ENCODE peak calls at places on chromosomes 7 and 10, in four cellular contexts. H, T, G and X are unnamed samples.

GRCh38 chr7:24573554-24574338 is 494 bp downstream of the PALS2 start:
- DNase-seq in H (peak; percentile 31), T (peak; percentile 67), G (peak; percentile 15), X (peak; percentile 18)

GRCh38 chr7:414681-415560 is 104.7 kb downstream of the PDGFA start:
- DNase-seq in H (no peak), T (no peak), G (no peak), X (no peak)

GRCh38 chr7:21923663-21924062 is 22.0 kb downstream of the CDCA7L start:
- DNase-seq in H (no peak), T (no peak), G (no peak), X (no peak)

GRCh38 chr7:28549998-28550397 is 137.7 kb downstream of the CREB5 start:
- DNase-seq in H (no peak), T (no peak), G (no peak), X (no peak)

GRCh38 chr10:4057725-4058513 is 272.9 kb upstream of the KLF6 start:
- DNase-seq in H (peak; percentile 19), T (no peak), G (no peak), X (no peak)

GRCh38 chr10:129645487-129645886 is 178.4 kb downstream of the MGMT start:
- DNase-seq in H (no peak), T (no peak), G (no peak), X (no peak)

GRCh38 chr7:150955519-150956394 is 22.4 kb downstream of the KCNH2 start:
- DNase-seq in H (no peak), T (no peak), G (no peak), X (no peak)

GRCh38 chr10:92822964-92823363 is 25.4 kb upstream of the EXOC6 start:
- DNase-seq in H (no peak), T (no peak), G (no peak), X (peak; percentile 40)

GRCh38 chr10:51176976-51177690 is 102.8 kb downstream of the PRKG1 start:
- DNase-seq in H (no peak), T (no peak), G (no peak), X (no peak)

GRCh38 chr7:29288534-29289091 is 94.0 kb downstream of the CHN2 start:
- DNase-seq in H (no peak), T (no peak), G (no peak), X (no peak)

GRCh38 chr10:71433116-71433982 is 36.6 kb downstream of the CDH23 start:
- DNase-seq in H (no peak), T (peak; percentile 22), G (no peak), X (no peak)

GRCh38 chr10:117461766-117462423 is 80.7 kb upstream of the EMX2 start:
- DNase-seq in H (peak; percentile 62), T (peak; percentile 70), G (no peak), X (no peak)

GRCh38 chr7:74038194-74038961 is 10.4 kb downstream of the ELN start:
- DNase-seq in H (no peak), T (no peak), G (no peak), X (no peak)

GRCh38 chr7:41969713-41970112 is 266.8 kb upstream of the INHBA start:
- DNase-seq in H (no peak), T (no peak), G (no peak), X (no peak)

GRCh38 chr7:130276796-130277762 is 10.4 kb downstream of the CPA2 start:
- DNase-seq in H (no peak), T (no peak), G (no peak), X (no peak)

GRCh38 chr7:87057210-87057609 is 2.2 kb downstream of the ELAPOR2 start:
- DNase-seq in H (no peak), T (no peak), G (no peak), X (no peak)

GRCh38 chr7:1331576-1332467 is 99.2 kb downstream of the UNCX start:
- DNase-seq in H (no peak), T (no peak), G (no peak), X (no peak)

GRCh38 chr7:50671397-50671796 is 106.2 kb upstream of the DDC start:
- DNase-seq in H (no peak), T (no peak), G (no peak), X (no peak)

GRCh38 chr7:109246330-109247077 is 676.8 kb downstream of the DNAJB9 start:
- DNase-seq in H (no peak), T (no peak), G (no peak), X (no peak)

GRCh38 chr7:131633342-131633843 is 77.0 kb upstream of the PODXL start:
- DNase-seq in H (peak; percentile 51), T (no peak), G (no peak), X (no peak)

GRCh38 chr10:43265799-43266721 is 805 bp downstream of the RASGEF1A start:
- DNase-seq in H (peak; percentile 96), T (peak; percentile 58), G (no peak), X (peak; percentile 39)

GRCh38 chr7:151432658-151433521 is 7.1 kb downstream of the CRYGN start:
- DNase-seq in H (peak; percentile 49), T (no peak), G (no peak), X (peak; percentile 45)

GRCh38 chr7:68858497-68858896 is 739.8 kb upstream of the AUTS2 start:
- DNase-seq in H (no peak), T (no peak), G (no peak), X (no peak)

GRCh38 chr10:28858641-28859040 is 181.3 kb downstream of the BAMBI start:
- DNase-seq in H (no peak), T (no peak), G (no peak), X (no peak)

GRCh38 chr10:48940958-48941357 is 1.3 kb upstream of the LRRC18 start:
- DNase-seq in H (no peak), T (no peak), G (no peak), X (no peak)

GRCh38 chr7:133629696-133630095 is 376.8 kb downstream of the EXOC4 start:
- DNase-seq in H (no peak), T (no peak), G (no peak), X (no peak)

GRCh38 chr10:22682237-22683192 is 31.9 kb downstream of the PIP4K2A start:
- DNase-seq in H (peak; percentile 24), T (peak; percentile 80), G (no peak), X (peak; percentile 31)

GRCh38 chr7:74627699-74628411 is 29.7 kb upstream of the GTF2I start:
- DNase-seq in H (no peak), T (peak; percentile 65), G (no peak), X (no peak)

DNA sequence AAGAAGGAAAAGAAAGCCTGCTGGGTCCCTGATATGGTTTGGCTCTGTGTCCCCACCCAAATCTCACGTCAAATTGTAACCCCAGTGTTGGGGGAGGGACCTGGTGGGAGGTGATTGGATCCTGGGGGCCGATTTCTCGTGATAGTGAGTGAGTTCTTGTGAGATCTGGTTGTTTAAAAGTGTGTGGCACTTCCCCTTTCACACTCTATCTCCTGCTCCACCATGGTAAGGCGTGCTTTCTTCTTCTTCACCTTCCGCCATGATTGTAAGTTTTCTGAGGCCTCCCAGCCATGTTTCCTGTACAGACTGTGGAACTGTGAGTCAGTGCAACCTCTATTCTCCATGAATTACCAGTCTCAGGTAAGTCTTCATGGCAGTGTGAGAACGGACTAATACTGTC is 42.6 kb downstream of the INPP5A start:
- DNase-seq in H (no peak), T (no peak), G (no peak), X (no peak)
- H3K4me1 ChIP-seq in H (peaks cover 20% of the 10 kb centered on the region), T (peaks cover 40% of the 10 kb centered on the region), G (no peaks in the 10 kb centered on the region), X (peaks cover 3% of the 10 kb centered on the region)

DNA sequence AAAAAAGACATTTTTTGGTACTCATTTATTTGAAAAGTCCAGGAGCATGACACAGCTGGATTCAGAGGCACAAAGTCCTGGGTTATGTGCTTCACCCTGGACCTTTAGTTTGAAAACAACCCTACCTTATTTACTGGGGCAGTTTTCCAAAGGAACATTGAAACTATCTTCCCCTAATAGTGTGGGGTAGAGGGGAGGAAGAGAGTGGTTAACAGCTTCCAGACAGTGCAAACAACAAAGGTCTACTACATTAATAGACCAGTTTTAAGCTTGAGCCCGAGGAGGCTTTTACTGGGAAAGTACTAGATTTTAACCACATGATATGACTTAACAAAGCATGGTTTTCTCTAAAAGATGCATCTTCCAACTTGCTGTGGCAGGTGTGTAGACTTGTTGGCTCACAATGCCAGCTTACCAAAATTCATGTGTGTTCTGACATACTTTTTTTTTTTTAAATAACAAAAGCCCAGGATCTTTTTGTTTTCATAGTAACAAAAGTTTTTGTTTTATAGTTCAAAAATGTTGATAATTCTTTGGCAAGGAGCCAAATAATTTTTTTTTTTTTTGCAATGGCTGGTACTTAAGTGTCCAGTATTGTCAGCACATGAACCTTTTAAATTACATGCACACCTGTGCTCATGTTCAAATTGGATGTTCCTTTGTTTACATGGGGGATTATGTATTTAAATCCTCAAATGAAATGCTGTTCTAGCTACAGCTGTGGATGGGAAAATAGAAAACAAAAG is 1.8 kb downstream of the GSTO1 start:
- DNase-seq in H (no peak), T (no peak), G (no peak), X (no peak)
- H3K4me3 ChIP-seq in H (peak overlapping the region; percentile 99), T (peak overlapping the region; percentile 81), G (no peak overlapping the region), X (peak overlapping the region; percentile 98)

DNA sequence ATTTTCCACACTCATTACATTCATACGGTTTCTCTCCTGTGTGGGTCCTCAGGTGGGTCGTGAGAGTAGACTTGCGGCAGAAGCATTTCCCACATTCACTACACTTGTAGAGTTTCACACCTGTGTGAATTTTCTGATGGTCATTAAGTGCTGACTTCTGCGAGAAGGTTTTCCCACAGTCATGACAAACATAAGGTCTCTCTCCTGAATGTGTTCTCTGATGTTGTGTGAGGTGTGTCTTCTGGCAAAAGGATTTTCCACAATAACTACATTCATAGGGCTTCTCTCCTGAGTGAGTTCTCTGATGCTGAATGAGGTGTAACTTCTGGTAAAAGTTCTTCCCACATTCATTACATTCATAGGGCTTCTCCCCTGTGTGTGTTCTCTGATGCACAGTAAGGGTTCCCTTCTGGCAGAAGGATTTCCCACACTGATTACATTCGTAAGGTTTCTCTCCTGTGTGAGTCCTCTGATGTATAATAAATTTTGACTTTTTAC is 15.1 kb downstream of the ZNF12 start:
- DNase-seq in H (no peak), T (no peak), G (no peak), X (no peak)
- H3K9me3 ChIP-seq in H (peaks cover 100% of the 10 kb centered on the region), T (peaks cover 98% of the 10 kb centered on the region), G (peaks cover 17% of the 10 kb centered on the region), X (peaks cover 100% of the 10 kb centered on the region)

GRCh38 chr10:87918254-87918859 is 54.9 kb downstream of the PTEN start:
- DNase-seq in H (no peak), T (no peak), G (no peak), X (no peak)
- H3K4me1 ChIP-seq in H (peaks cover 17% of the 10 kb centered on the region), T (peaks cover 19% of the 10 kb centered on the region), G (no peaks in the 10 kb centered on the region), X (peaks cover 41% of the 10 kb centered on the region)

GRCh38 chr10:104340099-104340594 is 1.9 kb upstream of the ITPRIP start:
- DNase-seq in H (no peak), T (no peak), G (no peak), X (no peak)
- H3K4me3 ChIP-seq in H (no peak overlapping the region), T (no peak overlapping the region), G (no peak overlapping the region), X (no peak overlapping the region)